ENCODE peak calls at places on chromosomes 13 and 19, in eight cellular contexts. P is pancreas; G is colonic mucosa; W is RWPE1; C is left lung; A is naive thymus-derived CD4-positive, alpha-beta T cell; D is HL-60; I is OCI-LY7. M is an unnamed sample.

GRCh38 chr19:46732172-46732938 is 13.5 kb upstream of the FKRP start:
- DNase-seq in P (peak; percentile 53), G (no peak), W (no peak), C (no peak), A (no peak), D (no peak), I (no peak), M (no peak)

GRCh38 chr19:38485541-38486285 is 52.2 kb downstream of the RYR1 start:
- DNase-seq in P (no peak), G (no peak), W (no peak), C (no peak), A (no peak), D (no peak), I (no peak), M (no peak)

GRCh38 chr13:87677334-87678234 is 6.4 kb downstream of the SLITRK5 start:
- DNase-seq in P (peak; percentile 70), G (no peak), W (no peak), C (no peak), A (no peak), D (no peak), I (peak; percentile 94), M (no peak)

GRCh38 chr19:11639602-11640471 is 42.6 kb downstream of the ZNF627 start:
- DNase-seq in P (peak; percentile 98), G (peak; percentile 99), W (peak; percentile 99), C (peak; percentile 96), A (peak; percentile 72), D (peak; percentile 43), I (peak; percentile 98), M (peak; percentile 81)

GRCh38 chr19:1811942-1812425 is at the start of gene ATP8B3:
- DNase-seq in P (peak; percentile 87), G (no peak), W (peak; percentile 98), C (no peak), A (no peak), D (no peak), I (no peak), M (no peak)

GRCh38 chr13:36325912-36326311 is 20.3 kb downstream of the SPART start:
- DNase-seq in P (no peak), G (no peak), W (no peak), C (no peak), A (no peak), D (no peak), I (no peak), M (no peak)

GRCh38 chr13:102295316-102296048 is 106.4 kb downstream of the FGF14 start:
- DNase-seq in P (no peak), G (no peak), W (no peak), C (no peak), A (no peak), D (no peak), I (no peak), M (no peak)

GRCh38 chr19:41868120-41868988 is 8.3 kb downstream of the RPS19 start:
- DNase-seq in P (peak; percentile 30), G (no peak), W (no peak), C (peak; percentile 72), A (no peak), D (no peak), I (no peak), M (no peak)

GRCh38 chr13:30690282-30691188 is 44.8 kb upstream of the ALOX5AP start:
- DNase-seq in P (no peak), G (peak; percentile 79), W (peak; percentile 41), C (peak; percentile 80), A (no peak), D (peak; percentile 75), I (peak; percentile 73), M (no peak)

GRCh38 chr13:110433014-110433413 is 125.9 kb downstream of the COL4A2 start:
- DNase-seq in P (no peak), G (no peak), W (no peak), C (no peak), A (no peak), D (no peak), I (no peak), M (no peak)

GRCh38 chr13:34162545-34162936 is 344.6 kb downstream of the RFC3 start:
- DNase-seq in P (no peak), G (no peak), W (no peak), C (no peak), A (no peak), D (no peak), I (no peak), M (no peak)

GRCh38 chr19:30356951-30357579 is 15.1 kb upstream of the ZNF536 start:
- DNase-seq in P (no peak), G (no peak), W (no peak), C (no peak), A (no peak), D (no peak), I (no peak), M (no peak)

GRCh38 chr19:23437901-23438300 is 42.6 kb upstream of the ZNF91 start:
- DNase-seq in P (no peak), G (no peak), W (no peak), C (no peak), A (no peak), D (no peak), I (peak; percentile 11), M (no peak)

GRCh38 chr19:7254590-7254989 is 39.6 kb downstream of the INSR start:
- DNase-seq in P (no peak), G (no peak), W (no peak), C (no peak), A (no peak), D (no peak), I (no peak), M (no peak)
- H3K27ac ChIP-seq in P (peak overlapping the region; percentile 38), G (no peak overlapping the region), W (no peak overlapping the region), C (no peak overlapping the region), A (no peak overlapping the region), D (no peak overlapping the region), I (no peak overlapping the region), M (no peak overlapping the region)

GRCh38 chr19:5587661-5588060 is 19.9 kb upstream of the TINCR start:
- DNase-seq in P (no peak), G (no peak), W (no peak), C (no peak), A (no peak), D (no peak), I (no peak), M (no peak)

GRCh38 chr19:5590151-5590864 is 22.6 kb upstream of the TINCR start:
- DNase-seq in P (no peak), G (no peak), W (no peak), C (no peak), A (no peak), D (no peak), I (no peak), M (no peak)

GRCh38 chr19:5588441-5588840 is 20.7 kb upstream of the TINCR start:
- DNase-seq in P (no peak), G (no peak), W (no peak), C (no peak), A (no peak), D (no peak), I (no peak), M (no peak)

GRCh38 chr19:5590865-5591154 is 23.1 kb upstream of the TINCR start:
- DNase-seq in P (no peak), G (no peak), W (no peak), C (no peak), A (no peak), D (no peak), I (no peak), M (no peak)

GRCh38 chr19:5588906-5589676 is 21.3 kb upstream of the TINCR start:
- DNase-seq in P (no peak), G (no peak), W (no peak), C (no peak), A (no peak), D (no peak), I (no peak), M (no peak)
- H3K27ac ChIP-seq in P (no peak overlapping the region), G (no peak overlapping the region), W (no peak overlapping the region), C (no peak overlapping the region), A (no peak overlapping the region), D (no peak overlapping the region), I (no peak overlapping the region), M (no peak overlapping the region)

DNA sequence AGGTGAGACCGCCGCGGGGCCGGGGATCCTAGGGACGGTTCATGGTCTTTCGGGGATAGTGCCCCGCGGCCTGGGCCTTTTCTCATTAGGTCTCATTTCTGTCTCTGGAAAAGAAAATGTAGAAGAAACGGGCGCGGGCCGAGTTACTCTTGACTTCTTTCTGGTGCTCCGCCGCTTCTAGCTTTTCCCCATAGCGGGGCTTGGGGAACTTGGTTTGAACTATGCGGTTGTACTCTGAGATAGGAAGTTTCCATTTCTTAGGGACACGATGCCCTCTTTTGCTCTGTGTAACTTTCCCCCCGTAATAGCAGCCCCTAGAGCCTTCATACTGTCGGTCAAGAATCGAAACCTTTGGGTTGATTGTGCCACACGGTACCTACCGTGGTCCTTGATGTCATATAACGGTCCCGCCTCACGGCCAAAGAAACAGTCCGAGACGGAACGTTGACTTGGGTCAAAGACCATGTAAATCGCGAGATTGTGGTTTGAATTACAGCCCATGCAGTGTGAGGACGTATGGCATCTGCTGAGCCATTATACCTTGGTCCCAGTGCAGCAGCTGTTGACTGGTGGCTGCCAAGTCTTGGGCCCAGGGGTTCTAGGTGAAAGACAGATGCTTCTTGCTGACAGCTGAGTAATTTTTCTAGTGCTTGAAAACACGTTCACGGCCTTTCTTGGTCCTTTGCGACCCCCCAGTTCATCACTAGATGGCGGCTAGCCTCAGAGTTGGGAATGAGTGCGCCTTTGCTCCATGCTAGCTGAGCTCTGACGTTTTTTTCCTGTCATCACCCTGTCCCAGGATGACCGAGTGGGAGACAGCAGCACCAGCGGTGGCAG is 487 bp downstream of the RPS5 start:
- DNase-seq in P (peak; percentile 31), G (no peak), W (no peak), C (no peak), A (no peak), D (no peak), I (peak; percentile 30), M (no peak)
- H3K27ac ChIP-seq in P (peak overlapping the region; percentile 96), G (peak overlapping the region; percentile 94), W (peak overlapping the region; percentile 98), C (no peak overlapping the region), A (peak overlapping the region; percentile 94), D (peak overlapping the region; percentile 98), I (peak overlapping the region; percentile 78), M (no peak overlapping the region)

GRCh38 chr13:99752373-99752772 is 219.2 kb downstream of the ZIC5 start:
- DNase-seq in P (no peak), G (no peak), W (no peak), C (no peak), A (no peak), D (no peak), I (no peak), M (no peak)

GRCh38 chr13:99746857-99747710 is 224.5 kb downstream of the ZIC5 start:
- DNase-seq in P (no peak), G (peak; percentile 9), W (no peak), C (no peak), A (no peak), D (no peak), I (no peak), M (no peak)

GRCh38 chr13:99751517-99752199 is 219.9 kb downstream of the ZIC5 start:
- DNase-seq in P (no peak), G (peak; percentile 61), W (no peak), C (no peak), A (no peak), D (no peak), I (no peak), M (no peak)

GRCh38 chr13:99750951-99751350 is 220.6 kb downstream of the ZIC5 start:
- DNase-seq in P (no peak), G (no peak), W (no peak), C (no peak), A (no peak), D (no peak), I (no peak), M (no peak)

DNA sequence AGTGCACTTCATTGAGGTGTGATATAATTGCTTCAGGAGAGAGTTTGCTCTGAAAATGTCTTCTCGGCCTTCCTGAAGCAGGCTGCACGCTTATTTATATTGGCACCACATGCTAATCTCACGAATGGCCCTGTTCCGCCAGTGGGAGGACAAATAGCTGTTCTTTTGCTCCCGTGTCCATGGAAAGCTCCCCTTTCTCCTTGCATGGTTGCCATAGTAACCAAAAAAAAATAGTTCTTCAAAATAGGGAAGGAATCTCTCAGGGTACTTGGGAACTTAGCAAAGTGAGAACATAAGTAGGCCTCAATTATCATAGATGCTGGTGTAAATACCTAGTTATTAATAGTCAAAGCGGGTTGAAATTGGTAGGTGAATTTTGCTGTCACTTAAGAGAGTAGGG is 221.9 kb downstream of the ZIC5 start:
- DNase-seq in P (no peak), G (no peak), W (no peak), C (no peak), A (no peak), D (no peak), I (no peak), M (no peak)
- H3K27ac ChIP-seq in P (no peak overlapping the region), G (no peak overlapping the region), W (no peak overlapping the region), C (no peak overlapping the region), A (no peak overlapping the region), D (no peak overlapping the region), I (no peak overlapping the region), M (peak overlapping the region; percentile 12)